ENCODE peak calls at places on chromosomes 12 and 14, in eight cellular contexts. E is GM03348, X is AG10803, I is NCI-H774, Z is left ventricle myocardium inferior, L is astrocyte, D is activated T-helper 1 cell treated with Interleukin-2 at 50 U/mL for 16 hours, K is GM13976. Q is an unnamed sample.
A peak's percentile ranks its signal among the peaks of the same experiment; 100 is the strongest.

GRCh38 chr12:27823038-27823437 is 43.0 kb upstream of the MANSC4 start:
- DNase-seq in E (no peak), X (no peak), I (no peak), Z (no peak), L (no peak), D (no peak), K (no peak), Q (no peak)

GRCh38 chr12:104340177-104340576 is 36.6 kb downstream of the EID3 start:
- DNase-seq in E (no peak), X (no peak), I (no peak), Z (no peak), L (peak; percentile 63), D (no peak), K (no peak), Q (no peak)

GRCh38 chr14:47846008-47846407 is 170.6 kb upstream of the MDGA2 start:
- DNase-seq in E (no peak), X (no peak), I (no peak), Z (no peak), L (no peak), D (no peak), K (no peak), Q (no peak)

GRCh38 chr12:47885012-47885501 is 19.7 kb downstream of the VDR start:
- DNase-seq in E (no peak), X (no peak), I (no peak), Z (no peak), L (no peak), D (no peak), K (peak; percentile 69), Q (no peak)

GRCh38 chr12:65323025-65323424 is 44.5 kb downstream of the MSRB3 start:
- DNase-seq in E (no peak), X (no peak), I (no peak), Z (no peak), L (no peak), D (no peak), K (no peak), Q (no peak)

GRCh38 chr12:23415180-23415579 is 534.3 kb downstream of the SOX5 start:
- DNase-seq in E (no peak), X (no peak), I (no peak), Z (no peak), L (no peak), D (no peak), K (no peak), Q (no peak)

GRCh38 chr14:103547941-103548462 is 14.5 kb downstream of the BAG5 start:
- DNase-seq in E (no peak), X (no peak), I (no peak), Z (peak; percentile 13), L (no peak), D (no peak), K (no peak), Q (no peak)

GRCh38 chr14:80681651-80682050 is 259.9 kb downstream of the CEP128 start:
- DNase-seq in E (no peak), X (no peak), I (no peak), Z (no peak), L (no peak), D (no peak), K (no peak), Q (no peak)

GRCh38 chr14:90397401-90398314 is 829 bp downstream of the CALM1 start:
- DNase-seq in E (peak; percentile 78), X (peak; percentile 30), I (peak; percentile 54), Z (peak; percentile 76), L (no peak), D (peak; percentile 59), K (peak; percentile 77), Q (peak; percentile 37)

GRCh38 chr12:48157889-48158370 is 615 bp upstream of the ASB8 start:
- DNase-seq in E (no peak), X (no peak), I (no peak), Z (no peak), L (no peak), D (no peak), K (no peak), Q (no peak)

GRCh38 chr14:102945346-102946130 is 23.1 kb downstream of the AMN start:
- DNase-seq in E (no peak), X (no peak), I (no peak), Z (no peak), L (peak; percentile 45), D (no peak), K (no peak), Q (no peak)

GRCh38 chr12:66409195-66409871 is 107.0 kb downstream of the HELB start:
- DNase-seq in E (peak; percentile 32), X (peak; percentile 76), I (peak; percentile 3), Z (no peak), L (peak; percentile 35), D (no peak), K (no peak), Q (no peak)

GRCh38 chr12:8011331-8011730 is 21.2 kb upstream of the FOXJ2 start:
- DNase-seq in E (no peak), X (no peak), I (no peak), Z (no peak), L (peak; percentile 43), D (no peak), K (no peak), Q (no peak)

GRCh38 chr12:48329199-48329939 is 21.4 kb downstream of the ZNF641 start:
- DNase-seq in E (no peak), X (no peak), I (no peak), Z (no peak), L (no peak), D (no peak), K (no peak), Q (no peak)

GRCh38 chr12:45619736-45620135 is 109.8 kb upstream of the ARID2 start:
- DNase-seq in E (no peak), X (no peak), I (no peak), Z (no peak), L (no peak), D (no peak), K (no peak), Q (no peak)

GRCh38 chr12:124809878-124810277 is 53.8 kb downstream of the SCARB1 start:
- DNase-seq in E (peak; percentile 49), X (peak; percentile 57), I (no peak), Z (no peak), L (peak; percentile 39), D (no peak), K (no peak), Q (no peak)

GRCh38 chr12:84134797-84135366 is 777.7 kb downstream of the SLC6A15 start:
- DNase-seq in E (no peak), X (no peak), I (no peak), Z (no peak), L (no peak), D (no peak), K (no peak), Q (no peak)

GRCh38 chr12:112664569-112664968 is 127.0 kb upstream of the RPH3A start:
- DNase-seq in E (no peak), X (no peak), I (no peak), Z (no peak), L (no peak), D (no peak), K (no peak), Q (no peak)

GRCh38 chr14:67609642-67610310 is 9.7 kb upstream of the PIGH start:
- DNase-seq in E (no peak), X (no peak), I (no peak), Z (no peak), L (no peak), D (no peak), K (no peak), Q (no peak)

GRCh38 chr14:66610154-66610563 is 102.2 kb downstream of the GPHN start:
- DNase-seq in E (no peak), X (no peak), I (no peak), Z (no peak), L (no peak), D (no peak), K (no peak), Q (no peak)

GRCh38 chr12:132472386-132472785 is 17.6 kb upstream of the FBRSL1 start:
- DNase-seq in E (no peak), X (no peak), I (no peak), Z (no peak), L (no peak), D (no peak), K (no peak), Q (no peak)

GRCh38 chr14:92253381-92253894 is 69.5 kb upstream of the SLC24A4 start:
- DNase-seq in E (no peak), X (no peak), I (no peak), Z (no peak), L (no peak), D (no peak), K (no peak), Q (peak; percentile 36)

GRCh38 chr12:12506541-12506940 is 56.1 kb downstream of the DUSP16 start:
- DNase-seq in E (peak; percentile 64), X (peak; percentile 83), I (no peak), Z (no peak), L (no peak), D (no peak), K (no peak), Q (no peak)

GRCh38 chr14:24403294-24404013 is 4.7 kb downstream of the NYNRIN start:
- DNase-seq in E (peak; percentile 40), X (peak; percentile 61), I (no peak), Z (no peak), L (no peak), D (no peak), K (no peak), Q (no peak)

GRCh38 chr12:103457471-103457870 is 38.3 kb downstream of the C12orf42 start:
- DNase-seq in E (no peak), X (no peak), I (no peak), Z (no peak), L (no peak), D (no peak), K (no peak), Q (no peak)

GRCh38 chr14:63605041-63605532 is 36.6 kb downstream of the WDR89 start:
- DNase-seq in E (no peak), X (no peak), I (no peak), Z (no peak), L (no peak), D (no peak), K (no peak), Q (no peak)

GRCh38 chr12:30694412-30694955 is 1.2 kb downstream of the IPO8 start:
- DNase-seq in E (no peak), X (no peak), I (no peak), Z (no peak), L (no peak), D (no peak), K (peak; percentile 22), Q (no peak)

GRCh38 chr14:69287096-69287991 is 27.4 kb downstream of the GALNT16 start:
- DNase-seq in E (peak; percentile 28), X (no peak), I (no peak), Z (no peak), L (peak; percentile 31), D (no peak), K (no peak), Q (no peak)

GRCh38 chr12:202081-202731 is 11.8 kb downstream of the SLC6A12 start:
- DNase-seq in E (no peak), X (no peak), I (peak; percentile 64), Z (no peak), L (no peak), D (no peak), K (no peak), Q (peak; percentile 93)

GRCh38 chr14:73953731-73954130 is 3.6 kb downstream of the COQ6 start:
- DNase-seq in E (no peak), X (peak; percentile 13), I (no peak), Z (no peak), L (no peak), D (no peak), K (no peak), Q (no peak)

GRCh38 chr14:88706425-88706824 is 86.3 kb downstream of the EML5 start:
- DNase-seq in E (peak; percentile 5), X (peak; percentile 6), I (no peak), Z (no peak), L (peak; percentile 42), D (no peak), K (no peak), Q (no peak)